ENCODE peak calls at places on chromosomes 11 and 22, in six cellular contexts. R is myocyte, C is ELR, Q is H9, W is NCI-H1105 treated with DMSO at 0.1 percent for 48 hours, D is prostate gland. M is an unnamed sample.

GRCh38 chr11:66459138-66459778 is 7.4 kb upstream of the PELI3 start:
- DNase-seq in R (no peak), C (no peak), Q (no peak), W (no peak), D (no peak), M (no peak)

GRCh38 chr11:102810943-102811528 is 13.1 kb upstream of the MMP1 start:
- DNase-seq in R (peak; percentile 37), C (peak; percentile 70), Q (no peak), W (peak; percentile 8), D (no peak), M (no peak)

GRCh38 chr11:68684385-68685356 is at the start of gene GAL:
- DNase-seq in R (no peak), C (no peak), Q (peak; percentile 36), W (peak; percentile 11), D (no peak), M (no peak)

GRCh38 chr22:28773461-28773867 is 969 bp downstream of the CCDC117 start:
- DNase-seq in R (no peak), C (no peak), Q (no peak), W (no peak), D (no peak), M (no peak)

GRCh38 chr11:117279711-117280376 is 11.3 kb upstream of the BACE1-AS start:
- DNase-seq in R (no peak), C (no peak), Q (no peak), W (no peak), D (no peak), M (no peak)

GRCh38 chr11:86469491-86470388 is 95.1 kb downstream of the CCDC81 start:
- DNase-seq in R (no peak), C (no peak), Q (no peak), W (no peak), D (no peak), M (no peak)

GRCh38 chr11:44980533-44981427 is 30.1 kb upstream of the TP53I11 start:
- DNase-seq in R (no peak), C (no peak), Q (no peak), W (no peak), D (no peak), M (no peak)

GRCh38 chr11:17287058-17287457 is 10.5 kb downstream of the NUCB2 start:
- DNase-seq in R (no peak), C (no peak), Q (no peak), W (no peak), D (no peak), M (no peak)

GRCh38 chr11:59866397-59866796 is at the start of gene TCN1:
- DNase-seq in R (no peak), C (peak; percentile 32), Q (no peak), W (no peak), D (no peak), M (no peak)

GRCh38 chr11:64476866-64477265 is 114.2 kb upstream of the SLC22A12 start:
- DNase-seq in R (no peak), C (no peak), Q (no peak), W (no peak), D (no peak), M (no peak)

GRCh38 chr11:71086687-71087258 is 165.6 kb downstream of the SHANK2 start:
- DNase-seq in R (peak; percentile 50), C (peak; percentile 32), Q (peak; percentile 81), W (peak; percentile 64), D (peak; percentile 40), M (no peak)

GRCh38 chr11:74905326-74905725 is 43.6 kb downstream of the XRRA1 start:
- DNase-seq in R (no peak), C (no peak), Q (no peak), W (no peak), D (no peak), M (no peak)

GRCh38 chr11:99015634-99016454 is 4.9 kb upstream of the CNTN5 start:
- DNase-seq in R (peak; percentile 48), C (peak; percentile 68), Q (no peak), W (peak; percentile 74), D (no peak), M (no peak)

GRCh38 chr11:62980133-62980760 is 4.5 kb downstream of the SLC22A6 start:
- DNase-seq in R (peak; percentile 52), C (peak; percentile 20), Q (no peak), W (no peak), D (no peak), M (no peak)

GRCh38 chr11:33039274-33040126 is at the start of gene TCP11L1:
- DNase-seq in R (peak; percentile 95), C (peak; percentile 92), Q (peak; percentile 95), W (peak; percentile 96), D (peak; percentile 91), M (peak; percentile 93)

GRCh38 chr11:128467610-128468041 is 119.7 kb downstream of the ETS1 start:
- DNase-seq in R (peak; percentile 98), C (peak; percentile 99), Q (no peak), W (no peak), D (no peak), M (peak; percentile 31)

GRCh38 chr11:62689421-62690183 is at the start of gene LRRN4CL:
- DNase-seq in R (peak; percentile 100), C (peak; percentile 70), Q (no peak), W (no peak), D (no peak), M (peak; percentile 65)

GRCh38 chr22:44711701-44712100 is 9.7 kb downstream of the PRR5 start:
- DNase-seq in R (peak; percentile 95), C (no peak), Q (no peak), W (no peak), D (no peak), M (no peak)

GRCh38 chr11:73236879-73237278 is 18.8 kb downstream of the P2RY2 start:
- DNase-seq in R (peak; percentile 60), C (peak; percentile 51), Q (peak; percentile 80), W (no peak), D (no peak), M (no peak)

GRCh38 chr11:71240061-71240690 is 12.2 kb downstream of the SHANK2 start:
- DNase-seq in R (no peak), C (no peak), Q (no peak), W (no peak), D (no peak), M (no peak)

GRCh38 chr11:72753341-72754148 is 1.3 kb upstream of the ARAP1 start:
- DNase-seq in R (no peak), C (no peak), Q (no peak), W (no peak), D (no peak), M (no peak)

GRCh38 chr11:35142481-35143207 is 3.7 kb downstream of the CD44 start:
- DNase-seq in R (peak; percentile 49), C (peak; percentile 93), Q (no peak), W (no peak), D (no peak), M (no peak)

GRCh38 chr22:45240137-45240809 is 421 bp downstream of the KIAA0930 start:
- DNase-seq in R (no peak), C (peak; percentile 53), Q (no peak), W (peak; percentile 30), D (no peak), M (no peak)

GRCh38 chr22:28341001-28341400 is 338.6 kb downstream of the TTC28 start:
- DNase-seq in R (no peak), C (peak; percentile 61), Q (no peak), W (no peak), D (no peak), M (no peak)

GRCh38 chr11:130908770-130909625 is 7.3 kb downstream of the SNX19 start:
- DNase-seq in R (peak; percentile 70), C (peak; percentile 86), Q (no peak), W (no peak), D (no peak), M (no peak)

GRCh38 chr11:133403900-133404299 is 128.4 kb downstream of the OPCML start:
- DNase-seq in R (no peak), C (no peak), Q (peak; percentile 48), W (peak; percentile 11), D (no peak), M (no peak)

M was measured in mucosa of gallbladder.